ENCODE peak calls at places on chromosomes 3 and 15, in seven cellular contexts. U is astrocyte, P is cerebellar cortex, Y is left cardiac atrium, D is fibroblast of the conjunctiva, A is HS-5, J is colonic mucosa. O is an unnamed sample.

GRCh38 chr15:74251187-74251811 is 15.2 kb downstream of the CCDC33 start:
- DNase-seq in U (no peak), P (peak), Y (peak), D (no peak), A (no peak), J (no peak), O (no peak)

GRCh38 chr15:23565395-23566069 is at the start of gene MKRN3:
- DNase-seq in U (peak), P (peak), Y (no peak), D (peak), A (peak), J (no peak), O (no peak)

GRCh38 chr3:189995129-189995528 is 125.6 kb downstream of the P3H2 start:
- DNase-seq in U (peak), P (no peak), Y (no peak), D (no peak), A (no peak), J (no peak), O (peak)

GRCh38 chr3:21954709-21955108 is 203.7 kb upstream of the ZNF385D start:
- DNase-seq in U (peak), P (no peak), Y (no peak), D (peak), A (peak), J (no peak), O (no peak)

GRCh38 chr3:89957461-89957860 is 850.0 kb downstream of the EPHA3 start:
- DNase-seq in U (peak), P (no peak), Y (no peak), D (peak), A (no peak), J (no peak), O (no peak)

GRCh38 chr3:29280675-29281264 is at the start of gene RBMS3:
- DNase-seq in U (peak), P (peak), Y (peak), D (peak), A (peak), J (peak), O (peak)

GRCh38 chr3:162278834-162279233 is 782.2 kb downstream of the OTOL1 start:
- DNase-seq in U (no peak), P (no peak), Y (no peak), D (no peak), A (no peak), J (no peak), O (no peak)

GRCh38 chr3:41900265-41900664 is 61.6 kb downstream of the ULK4 start:
- DNase-seq in U (peak), P (no peak), Y (no peak), D (no peak), A (peak), J (no peak), O (no peak)

GRCh38 chr15:58498821-58499580 is 67.2 kb downstream of the LIPC start:
- DNase-seq in U (peak), P (no peak), Y (no peak), D (peak), A (no peak), J (no peak), O (peak)

GRCh38 chr3:101573449-101574387 is at the start of gene PCNP:
- DNase-seq in U (peak), P (peak), Y (peak), D (peak), A (peak), J (peak), O (peak)

GRCh38 chr3:25854635-25855034 is 64.7 kb downstream of the OXSM start:
- DNase-seq in U (peak), P (no peak), Y (no peak), D (no peak), A (peak), J (no peak), O (no peak)

GRCh38 chr15:100737214-100737613 is 134.8 kb downstream of the ASB7 start:
- DNase-seq in U (no peak), P (no peak), Y (no peak), D (no peak), A (no peak), J (no peak), O (no peak)

GRCh38 chr3:48504051-48504946 is at the start of gene SHISA5:
- DNase-seq in U (peak), P (peak), Y (peak), D (peak), A (no peak), J (peak), O (no peak)

GRCh38 chr3:103056552-103056951 is 621.7 kb downstream of the ZPLD1 start:
- DNase-seq in U (peak), P (no peak), Y (no peak), D (no peak), A (peak), J (no peak), O (no peak)

GRCh38 chr3:38059148-38059547 is 20.1 kb downstream of the DLEC1 start:
- DNase-seq in U (no peak), P (no peak), Y (no peak), D (no peak), A (no peak), J (no peak), O (no peak)

GRCh38 chr15:45471151-45471550 is 51.4 kb downstream of the SLC30A4 start:
- DNase-seq in U (no peak), P (no peak), Y (no peak), D (no peak), A (no peak), J (no peak), O (no peak)

GRCh38 chr15:32667321-32667720 is 25.8 kb downstream of the SCG5 start:
- DNase-seq in U (no peak), P (no peak), Y (no peak), D (no peak), A (no peak), J (no peak), O (no peak)

GRCh38 chr3:23781871-23782270 is 23.9 kb upstream of the UBE2E1 start:
- DNase-seq in U (no peak), P (no peak), Y (no peak), D (no peak), A (no peak), J (no peak), O (no peak)

GRCh38 chr3:169071003-169071402 is 592.5 kb downstream of the MECOM start:
- DNase-seq in U (peak), P (no peak), Y (no peak), D (peak), A (no peak), J (no peak), O (no peak)

GRCh38 chr3:13537926-13538325 is 11.0 kb upstream of the FBLN2 start:
- DNase-seq in U (peak), P (no peak), Y (peak), D (peak), A (peak), J (no peak), O (peak)

O was measured in smooth muscle cell of the brain vasculature.